ENCODE peak calls at places on chromosomes 5 and 9, in four cellular contexts. S, B, R and W are unnamed samples.

GRCh38 chr5:57577432-57578175 is 95.0 kb upstream of the ACTBL2 start:
- DNase-seq in S (no peak), B (no peak), R (no peak), W (no peak)

GRCh38 chr5:73899055-73899454 is 273.1 kb downstream of the ARHGEF28 start:
- DNase-seq in S (no peak), B (no peak), R (no peak), W (no peak)

GRCh38 chr5:106858616-106859015 is 812.1 kb downstream of the EFNA5 start:
- DNase-seq in S (no peak), B (no peak), R (no peak), W (no peak)

GRCh38 chr9:89466451-89467277 is 31.2 kb downstream of the SEMA4D start:
- DNase-seq in S (no peak), B (no peak), R (peak; percentile 66), W (peak; percentile 71)

GRCh38 chr5:10715605-10716004 is 45.4 kb downstream of the DAP start:
- DNase-seq in S (no peak), B (no peak), R (no peak), W (no peak)

GRCh38 chr5:43772601-43773031 is 169.6 kb downstream of the NNT start:
- DNase-seq in S (no peak), B (peak; percentile 1), R (no peak), W (no peak)

GRCh38 chr9:114779352-114779845 is 26.4 kb downstream of the TNFSF15 start:
- DNase-seq in S (no peak), B (peak; percentile 97), R (no peak), W (no peak)

GRCh38 chr5:84162695-84163094 is 222.0 kb downstream of the EDIL3 start:
- DNase-seq in S (no peak), B (no peak), R (no peak), W (no peak)

GRCh38 chr5:67047180-67047579 is 149.4 kb downstream of the CD180 start:
- DNase-seq in S (no peak), B (no peak), R (no peak), W (no peak)

GRCh38 chr5:34587355-34588241 is 68.5 kb upstream of the RAI14 start:
- DNase-seq in S (no peak), B (peak; percentile 49), R (no peak), W (no peak)

GRCh38 chr5:17340816-17341215 is 123.4 kb downstream of the BASP1 start:
- DNase-seq in S (no peak), B (peak; percentile 19), R (no peak), W (no peak)

GRCh38 chr9:97473717-97474116 is 27.7 kb upstream of the TMOD1 start:
- DNase-seq in S (no peak), B (no peak), R (no peak), W (no peak)

GRCh38 chr9:109868722-109869121 is 88.7 kb downstream of the PALM2AKAP2 start:
- DNase-seq in S (no peak), B (no peak), R (no peak), W (no peak)

GRCh38 chr5:38938424-38938823 is 92.6 kb downstream of the OSMR start:
- DNase-seq in S (no peak), B (no peak), R (no peak), W (no peak)

GRCh38 chr9:133429641-133430161 is 7.5 kb downstream of the ADAMTS13 start:
- DNase-seq in S (no peak), B (peak; percentile 50), R (peak; percentile 14), W (no peak)

GRCh38 chr5:62093981-62094380 is 212.0 kb upstream of the KIF2A start:
- DNase-seq in S (no peak), B (peak; percentile 43), R (no peak), W (no peak)

GRCh38 chr9:127185931-127186781 is 63.7 kb upstream of the ANGPTL2 start:
- DNase-seq in S (no peak), B (peak; percentile 50), R (no peak), W (no peak)

GRCh38 chr5:68557162-68557936 is 341.8 kb downstream of the PIK3R1 start:
- DNase-seq in S (no peak), B (no peak), R (no peak), W (no peak)

GRCh38 chr5:142972064-142972463 is 201.9 kb downstream of the ARHGAP26 start:
- DNase-seq in S (no peak), B (no peak), R (no peak), W (no peak)

GRCh38 chr5:2223303-2223702 is 340.6 kb upstream of the IRX4 start:
- DNase-seq in S (no peak), B (no peak), R (no peak), W (no peak)

GRCh38 chr9:127943746-127944145 is 6.1 kb upstream of the DPM2 start:
- DNase-seq in S (peak; percentile 64), B (peak; percentile 90), R (peak; percentile 82), W (peak; percentile 76)